ENCODE peak calls at places on chromosomes 2 and 18, in five cellular contexts. H is pancreas; Z is adrenal gland; U is Peyer's patch; R is CD8-positive, alpha-beta T cell. P is an unnamed sample. For H3K27me3, the result is how much of the 10 kb centered on the place peaks cover.

GRCh38 chr2:163132850-163133249 is 294.3 kb upstream of the KCNH7 start:
- DNase-seq in H (no peak), Z (no peak), U (no peak), R (no peak), P (no peak)

GRCh38 chr2:126655066-126655465 is 892 bp upstream of the GYPC start:
- DNase-seq in H (no peak), Z (no peak), U (no peak), R (no peak), P (no peak)

GRCh38 chr2:12921321-12921720 is 204.6 kb downstream of the TRIB2 start:
- DNase-seq in H (no peak), Z (no peak), U (no peak), R (no peak), P (no peak)

GRCh38 chr2:146312899-146313298 is 1531.9 kb upstream of the ACVR2A start:
- DNase-seq in H (no peak), Z (no peak), U (no peak), R (no peak), P (no peak)

GRCh38 chr2:28356095-28356911 is 36.4 kb upstream of the FOSL2 start:
- DNase-seq in H (peak), Z (peak), U (peak), R (no peak), P (peak)

GRCh38 chr18:24395049-24395780 is 2.4 kb downstream of the OSBPL1A start:
- DNase-seq in H (no peak), Z (no peak), U (no peak), R (no peak), P (no peak)

GRCh38 chr2:80269806-80270205 is 34.7 kb downstream of the LRRTM1 start:
- DNase-seq in H (no peak), Z (no peak), U (no peak), R (no peak), P (peak)

GRCh38 chr2:122020377-122020776 is 264.9 kb downstream of the TSN start:
- DNase-seq in H (no peak), Z (no peak), U (no peak), R (no peak), P (no peak)

DNA sequence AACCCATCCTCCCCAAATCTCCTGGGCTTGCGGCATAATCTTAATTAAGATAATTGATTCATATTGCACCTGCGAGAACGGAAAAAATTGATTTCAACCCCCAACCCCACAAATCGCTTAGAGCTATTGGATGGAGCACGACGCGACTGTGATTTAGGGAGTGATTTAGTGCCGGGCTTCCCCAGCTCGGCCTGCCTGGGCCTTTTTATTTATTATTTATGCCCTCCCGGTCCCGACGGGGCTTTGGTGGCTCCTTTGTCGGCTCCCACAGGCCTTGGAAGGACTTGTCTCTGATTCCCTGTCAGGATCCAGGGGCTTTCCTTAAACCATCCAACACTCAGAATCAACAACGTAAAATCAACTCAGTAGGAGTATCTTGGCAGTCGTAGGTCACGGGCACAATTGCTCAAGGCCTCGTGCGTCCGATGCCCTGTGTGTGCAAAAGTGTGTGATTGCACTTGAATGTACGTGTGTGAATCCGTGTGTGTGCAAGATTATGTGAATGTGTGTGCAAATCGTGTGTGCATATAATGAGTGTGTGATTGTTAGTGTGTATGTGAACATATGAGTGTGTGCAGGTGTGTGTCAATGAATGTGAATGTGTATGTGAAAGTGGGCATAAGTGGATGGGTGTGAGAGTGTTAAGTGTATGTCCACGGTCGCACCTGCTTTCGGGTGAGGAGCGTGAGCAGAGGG is 4.3 kb upstream of the NEUROD1 start:
- DNase-seq in H (no peak), Z (no peak), U (no peak), R (no peak), P (no peak)
- H3K27me3 ChIP-seq in H (under half), Z (half or more), U (under half), R (under half), P (half or more)

DNA sequence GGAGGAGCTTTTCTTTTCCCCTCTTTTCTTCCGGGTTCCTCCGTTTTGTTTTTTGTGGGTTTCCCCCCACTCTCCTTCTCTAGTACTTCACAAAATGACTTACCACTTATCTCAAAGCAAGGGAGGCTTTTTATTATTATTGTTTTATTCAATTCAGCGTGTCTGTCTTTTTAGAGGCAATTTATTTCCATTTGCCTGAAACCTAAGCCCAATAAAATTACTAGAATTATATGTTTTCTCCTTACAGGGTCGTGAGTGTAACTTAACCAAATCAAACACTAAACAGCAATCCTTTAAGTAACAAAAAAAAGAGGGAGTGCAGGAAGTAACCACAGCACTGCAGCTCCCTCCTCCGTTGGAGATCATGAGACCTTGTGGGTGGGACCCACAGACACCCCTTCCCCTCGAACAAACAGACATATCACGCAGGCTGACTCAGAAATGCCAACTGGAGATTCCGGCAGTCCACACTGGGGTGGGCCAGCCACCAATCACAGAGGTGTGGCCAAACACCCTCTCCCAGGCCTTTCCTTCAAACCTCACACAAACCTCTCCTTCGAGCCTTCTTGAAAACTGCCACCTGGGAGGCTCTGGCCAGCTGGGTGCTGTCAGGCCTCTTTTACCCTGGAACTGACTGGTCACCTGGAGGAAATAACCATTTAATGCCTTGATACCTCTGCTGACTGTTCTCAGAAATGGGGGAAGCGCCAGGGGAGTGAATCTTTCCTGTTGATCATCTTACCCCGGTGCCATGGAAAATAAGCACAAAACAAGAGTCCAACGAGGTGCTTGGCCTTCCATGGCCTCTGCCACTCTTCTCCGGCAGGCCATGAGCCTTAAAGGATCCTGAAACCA is 207.1 kb upstream of the SMAD2 start:
- DNase-seq in H (no peak), Z (no peak), U (no peak), R (no peak), P (peak)
- H3K27me3 ChIP-seq in H (under half), Z (under half), U (under half), R (under half), P (under half)

DNA sequence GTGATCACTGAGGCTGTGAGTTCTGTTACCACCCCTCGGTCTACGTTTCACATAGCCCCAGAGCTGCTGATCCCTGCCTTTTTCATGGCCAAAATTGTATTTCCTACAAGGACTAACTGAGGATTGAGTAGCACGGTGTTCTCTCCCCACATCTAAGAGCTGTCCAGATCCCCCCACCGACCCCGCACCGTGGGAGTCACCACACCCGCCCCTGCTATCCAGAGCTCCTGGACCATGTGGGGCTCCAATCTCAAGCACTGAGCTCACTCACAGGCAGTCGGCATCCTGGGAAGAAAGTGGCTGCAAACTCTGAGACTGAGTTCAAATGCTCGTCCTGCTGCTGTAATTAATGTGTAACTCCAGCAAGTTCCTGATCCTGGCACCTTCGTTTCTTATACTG is 9.7 kb downstream of the SIX2 start:
- DNase-seq in H (no peak), Z (no peak), U (no peak), R (no peak), P (no peak)
- H3K27me3 ChIP-seq in H (under half), Z (half or more), U (under half), R (under half), P (half or more)

GRCh38 chr2:38496927-38497669 is 105.6 kb downstream of the HNRNPLL start:
- DNase-seq in H (no peak), Z (peak), U (no peak), R (no peak), P (no peak)

GRCh38 chr2:38499921-38500634 is 102.7 kb downstream of the HNRNPLL start:
- DNase-seq in H (no peak), Z (no peak), U (no peak), R (no peak), P (no peak)

GRCh38 chr2:38498039-38498438 is 104.7 kb downstream of the HNRNPLL start:
- DNase-seq in H (no peak), Z (no peak), U (no peak), R (no peak), P (no peak)

GRCh38 chr2:38495880-38496279 is 106.8 kb downstream of the HNRNPLL start:
- DNase-seq in H (no peak), Z (no peak), U (no peak), R (no peak), P (no peak)

DNA sequence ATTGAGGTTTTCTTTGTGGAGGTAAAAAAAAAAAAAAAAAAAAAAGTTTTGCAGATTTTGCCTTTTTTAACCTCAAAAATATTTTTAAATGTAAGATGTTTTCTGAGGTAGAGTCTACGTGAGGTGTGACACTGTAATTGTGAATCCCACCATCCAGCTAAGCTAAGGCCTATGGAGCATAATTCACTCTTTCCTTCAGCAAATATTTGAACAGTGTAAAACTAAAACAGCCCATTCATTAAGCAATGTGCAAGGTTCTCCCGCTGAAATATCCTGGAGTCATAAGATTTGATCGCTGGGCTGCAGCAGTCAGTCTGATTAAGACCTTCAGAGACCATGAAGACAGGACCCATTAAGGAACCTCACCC is 105.1 kb downstream of the HNRNPLL start:
- DNase-seq in H (no peak), Z (no peak), U (no peak), R (no peak), P (no peak)
- H3K27me3 ChIP-seq in H (under half), Z (under half), U (under half), R (under half), P (under half)

DNA sequence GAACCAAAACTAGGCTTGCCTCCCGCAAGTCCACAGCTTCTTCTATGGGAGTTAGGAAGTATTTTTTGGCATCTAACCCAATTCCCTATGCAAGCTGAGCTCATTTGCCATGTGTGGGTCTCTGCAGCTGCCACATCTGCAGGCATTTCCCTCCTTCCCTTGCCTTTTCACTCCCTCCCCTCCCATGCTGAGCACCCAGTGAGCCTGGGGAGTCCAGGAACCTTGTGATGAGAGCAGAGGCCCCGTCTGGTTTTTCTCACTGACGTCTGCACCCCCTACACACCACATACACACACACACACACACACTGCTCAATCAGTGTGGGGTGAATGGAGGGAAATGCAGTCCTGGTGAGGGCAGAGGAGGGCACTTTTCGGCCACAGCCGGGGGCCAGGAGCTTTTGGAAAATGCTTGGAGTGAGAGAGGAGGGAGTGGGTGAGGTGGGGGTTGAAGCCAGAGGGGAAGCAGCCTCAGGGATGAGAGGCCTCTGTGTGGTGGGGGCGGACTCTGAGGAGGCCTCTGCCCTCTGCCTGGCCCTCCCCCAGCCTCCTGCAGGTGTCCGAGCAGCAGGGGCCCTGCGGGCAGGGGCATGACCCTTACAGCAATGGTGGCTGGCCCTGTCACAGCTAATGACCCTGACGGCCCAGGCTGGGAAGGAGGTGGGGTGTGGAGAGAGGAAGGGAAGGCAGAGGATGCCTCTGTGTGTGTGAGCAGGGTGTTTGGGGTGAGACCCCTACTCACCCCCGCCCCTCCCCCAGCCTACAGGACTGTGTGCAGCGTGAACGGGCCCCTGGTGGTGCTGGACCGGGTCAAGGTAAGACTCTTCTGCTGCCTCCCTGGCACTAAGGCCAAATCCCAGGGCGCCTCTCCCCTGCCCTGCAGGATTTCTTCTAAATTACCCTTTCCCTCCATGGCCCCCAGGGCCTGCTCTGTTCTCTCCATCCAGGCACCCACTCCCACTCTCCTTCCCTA is 7.5 kb downstream of the ATP6V1B1 start:
- DNase-seq in H (no peak), Z (no peak), U (peak), R (no peak), P (no peak)
- H3K27me3 ChIP-seq in H (under half), Z (under half), U (under half), R (under half), P (under half)

DNA sequence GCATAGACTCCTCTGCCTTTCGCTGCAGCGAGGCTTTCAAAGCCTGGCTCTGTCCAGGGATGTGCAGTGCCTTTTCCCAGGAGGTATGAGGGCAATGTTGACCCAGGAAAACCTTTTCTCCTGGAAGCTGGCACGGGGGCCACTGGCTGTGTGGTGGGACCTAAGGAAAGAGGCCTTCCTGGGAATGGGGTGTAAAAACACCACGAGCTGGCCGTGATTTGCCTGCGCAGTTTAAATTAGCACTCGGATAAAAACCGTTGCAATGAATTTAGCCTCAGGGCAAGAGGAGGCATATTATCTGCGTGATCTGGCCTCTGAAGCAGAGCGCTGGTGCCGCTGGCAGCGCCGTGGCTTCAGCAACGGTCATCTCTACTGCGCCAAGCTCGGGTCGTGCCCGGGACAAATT is 3.0 kb downstream of the OSR1 start:
- DNase-seq in H (no peak), Z (no peak), U (no peak), R (no peak), P (no peak)
- H3K27me3 ChIP-seq in H (under half), Z (half or more), U (under half), R (half or more), P (half or more)

GRCh38 chr2:3603536-3604206 is 8.8 kb downstream of the COLEC11 start:
- DNase-seq in H (no peak), Z (no peak), U (peak), R (no peak), P (no peak)

GRCh38 chr2:3606028-3606369 is 11.1 kb downstream of the COLEC11 start:
- DNase-seq in H (no peak), Z (no peak), U (no peak), R (no peak), P (no peak)

GRCh38 chr2:3604207-3604877 is 9.4 kb downstream of the COLEC11 start:
- DNase-seq in H (no peak), Z (no peak), U (no peak), R (no peak), P (no peak)

GRCh38 chr2:3606370-3607124 is 11.6 kb downstream of the COLEC11 start:
- DNase-seq in H (no peak), Z (no peak), U (no peak), R (no peak), P (no peak)

DNA sequence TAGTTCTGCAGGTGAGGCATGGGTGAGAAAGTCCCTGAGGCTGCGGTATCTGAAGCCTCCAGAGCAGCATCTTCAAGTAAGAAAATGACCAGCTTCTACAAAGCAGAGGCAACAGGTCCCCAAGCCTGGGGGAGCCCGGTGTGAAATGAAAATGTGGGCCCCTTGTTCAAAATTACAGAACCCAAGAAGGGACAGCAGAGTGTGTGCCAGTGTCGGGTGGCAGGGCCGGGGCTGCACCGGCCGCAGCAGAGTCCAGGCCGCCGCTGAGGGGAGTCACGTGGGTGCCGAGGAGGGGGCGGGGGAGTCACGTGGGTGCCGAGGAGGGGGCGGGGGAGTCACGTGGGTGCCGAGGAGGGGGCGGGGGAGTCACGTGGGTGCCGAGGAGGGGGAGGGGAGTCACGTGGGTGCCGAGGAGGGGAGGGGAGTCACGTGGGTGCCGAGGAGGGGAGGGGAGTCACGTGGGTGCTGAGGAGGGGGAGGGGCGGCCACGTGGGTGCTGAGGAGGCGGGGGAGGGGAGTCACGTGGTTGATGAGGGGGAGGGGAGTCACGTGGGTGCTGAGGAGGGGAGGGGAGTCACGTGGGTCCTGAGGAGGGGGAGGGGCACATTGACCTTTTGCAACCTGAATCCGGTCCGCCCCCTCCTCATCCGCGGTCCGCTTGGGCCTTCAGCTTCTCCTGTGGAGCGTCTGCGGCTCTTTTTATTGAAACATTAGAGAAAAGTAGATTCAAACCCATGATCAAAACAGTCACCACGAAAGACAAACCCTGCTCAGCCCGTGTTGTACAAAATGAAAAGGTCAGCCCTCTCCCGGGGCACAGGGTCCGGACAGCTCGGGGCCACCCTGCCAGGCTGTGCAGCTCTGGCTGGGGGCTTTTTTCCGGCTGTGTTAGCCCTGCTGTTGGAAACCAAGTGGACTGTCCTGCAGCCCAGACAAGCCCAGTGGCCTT is 10.4 kb downstream of the COLEC11 start:
- DNase-seq in H (peak), Z (peak), U (no peak), R (no peak), P (no peak)
- H3K27me3 ChIP-seq in H (under half), Z (under half), U (under half), R (under half), P (under half)

GRCh38 chr2:133568172-133568571 is at the start of gene NCKAP5:
- DNase-seq in H (no peak), Z (no peak), U (peak), R (no peak), P (peak)
- H3K27me3 ChIP-seq in H (under half), Z (under half), U (under half), R (under half), P (under half)

GRCh38 chr2:104902317-104902716 is 48.4 kb downstream of the POU3F3 start:
- DNase-seq in H (no peak), Z (no peak), U (no peak), R (no peak), P (no peak)
- H3K27me3 ChIP-seq in H (under half), Z (under half), U (under half), R (under half), P (under half)